ENCODE peak calls at places on chromosomes 7 and 10, in six cellular contexts. L is mammary epithelial cell, M is spleen, W is posterior cingulate gyrus, U is NCI-H1092, P is OCI-LY7. Q is an unnamed sample.

GRCh38 chr10:423167-423566 is 266.3 kb downstream of the DIP2C start:
- DNase-seq in L (no peak), M (no peak), W (no peak), U (no peak), P (no peak), Q (no peak)

GRCh38 chr10:86953747-86954680 is 3.4 kb downstream of the MMRN2 start:
- DNase-seq in L (no peak), M (peak), W (no peak), U (no peak), P (no peak), Q (no peak)

GRCh38 chr10:125691160-125691981 is 8.4 kb upstream of the TEX36 start:
- DNase-seq in L (no peak), M (no peak), W (no peak), U (no peak), P (no peak), Q (no peak)

GRCh38 chr7:128937271-128937646 is 468 bp upstream of the IRF5 start:
- DNase-seq in L (no peak), M (no peak), W (no peak), U (no peak), P (no peak), Q (no peak)

GRCh38 chr10:129390147-129390546 is 76.9 kb upstream of the MGMT start:
- DNase-seq in L (no peak), M (no peak), W (no peak), U (no peak), P (no peak), Q (no peak)

GRCh38 chr10:27482984-27483956 is 20.8 kb upstream of the RAB18 start:
- DNase-seq in L (peak), M (no peak), W (no peak), U (no peak), P (no peak), Q (no peak)

GRCh38 chr7:123797673-123798526 is 47.1 kb upstream of the HYAL4 start:
- DNase-seq in L (peak), M (no peak), W (no peak), U (no peak), P (peak), Q (peak)

GRCh38 chr7:135467207-135467711 is 42.6 kb downstream of the CNOT4 start:
- DNase-seq in L (no peak), M (no peak), W (no peak), U (no peak), P (no peak), Q (no peak)

GRCh38 chr10:67861750-67862460 is 22.6 kb upstream of the SIRT1 start:
- DNase-seq in L (no peak), M (no peak), W (no peak), U (no peak), P (no peak), Q (no peak)

GRCh38 chr10:78617633-78618032 is 451.1 kb upstream of the ZMIZ1 start:
- DNase-seq in L (no peak), M (no peak), W (no peak), U (no peak), P (no peak), Q (no peak)

GRCh38 chr10:43952760-43953159 is 304.1 kb upstream of the ZNF32 start:
- DNase-seq in L (no peak), M (no peak), W (no peak), U (no peak), P (no peak), Q (no peak)

GRCh38 chr10:34622914-34623313 is 192.2 kb downstream of the PARD3 start:
- DNase-seq in L (no peak), M (no peak), W (no peak), U (no peak), P (no peak), Q (no peak)

GRCh38 chr7:4406288-4407058 is 275.6 kb upstream of the FOXK1 start:
- DNase-seq in L (peak), M (no peak), W (no peak), U (no peak), P (peak), Q (no peak)

Q was measured in NCI-H1436.